ENCODE peak calls at places on chromosomes 13 and 19, in seven cellular contexts. S, C, N, I, P, W and R are unnamed samples.
A peak's percentile ranks its signal among the peaks of the same experiment; 100 is the strongest.

GRCh38 chr13:36509369-36509768 is 77.1 kb downstream of the CCNA1 start:
- DNase-seq in S (no peak), C (no peak), N (no peak), P (no peak), I (no peak), W (peak; percentile 18), R (no peak)

GRCh38 chr19:40056505-40056904 is 474 bp upstream of the ZNF780B start:
- DNase-seq in P (no peak), N (no peak), C (no peak), W (no peak), S (no peak), I (no peak), R (no peak)

GRCh38 chr19:934865-935422 is 9.1 kb downstream of the ARID3A start:
- DNase-seq in W (no peak), N (no peak), P (no peak), C (peak; percentile 86), S (no peak), I (no peak), R (peak; percentile 93)

GRCh38 chr13:42350141-42350540 is 78.2 kb downstream of the AKAP11 start:
- DNase-seq in I (no peak), N (no peak), C (no peak), W (no peak), P (no peak), S (no peak), R (no peak)

GRCh38 chr13:24217601-24218281 is 57.2 kb downstream of the SPATA13 start:
- DNase-seq in I (no peak), P (no peak), S (no peak), C (no peak), W (peak; percentile 47), N (no peak), R (no peak)

GRCh38 chr13:44420376-44421220 is 47.0 kb downstream of the SERP2 start:
- DNase-seq in S (no peak), W (no peak), I (no peak), P (no peak), N (no peak), C (no peak), R (no peak)

GRCh38 chr13:48655291-48655690 is 1.6 kb downstream of the CYSLTR2 start:
- DNase-seq in S (no peak), C (no peak), N (no peak), I (no peak), P (no peak), W (no peak), R (no peak)

GRCh38 chr19:3760871-3761361 is 576 bp downstream of the APBA3 start:
- DNase-seq in C (no peak), P (no peak), N (no peak), I (no peak), S (no peak), W (no peak), R (no peak)

GRCh38 chr13:77692746-77693448 is 4.6 kb upstream of the SLAIN1 start:
- DNase-seq in P (no peak), N (no peak), S (no peak), W (no peak), I (no peak), C (no peak), R (peak; percentile 39)

GRCh38 chr19:48203794-48204628 is 33.5 kb downstream of the ZSWIM9 start:
- DNase-seq in C (peak; percentile 99), P (peak; percentile 91), W (peak; percentile 98), N (peak; percentile 85), S (peak; percentile 93), I (peak; percentile 94), R (peak; percentile 98)

GRCh38 chr13:81171065-81171647 is 830.2 kb upstream of the SPRY2 start:
- DNase-seq in I (no peak), W (peak; percentile 58), P (no peak), S (no peak), N (no peak), C (no peak), R (peak; percentile 32)